ENCODE peak calls at places on chromosomes 4 and X, in nine cellular contexts. L is transverse colon, E is dorsolateral prefrontal cortex, Y is endodermal cell, N is lung, B is lower lobe of right lung, M is Panc1, K is cardiac muscle cell, C is body of pancreas. Z is an unnamed sample.

GRCh38 chr4:4860803-4861591 is 1.5 kb downstream of the MSX1 start:
- DNase-seq in L (no peak), E (no peak), Y (peak; percentile 76), N (no peak), B (no peak), M (no peak), K (no peak), C (no peak), Z (no peak)

GRCh38 chrX:39304746-39305145 is 503.5 kb downstream of the MID1IP1 start:
- DNase-seq in L (no peak), E (no peak), Y (no peak), N (no peak), B (no peak), M (no peak), K (no peak), C (no peak), Z (no peak)

GRCh38 chr4:155419266-155419665 is 42.5 kb upstream of the MAP9 start:
- DNase-seq in L (no peak), E (no peak), Y (no peak), N (no peak), B (no peak), M (no peak), K (no peak), C (no peak), Z (no peak)

GRCh38 chr4:6692806-6693205 is 872 bp upstream of the S100P start:
- DNase-seq in L (no peak), E (no peak), Y (no peak), N (no peak), B (no peak), M (no peak), K (no peak), C (no peak), Z (no peak)

GRCh38 chrX:12679522-12679921 is 111.7 kb upstream of the PRPS2 start:
- DNase-seq in L (no peak), E (no peak), Y (no peak), N (no peak), B (no peak), M (no peak), K (no peak), C (no peak), Z (no peak)

GRCh38 chrX:103464071-103464773 is 55.1 kb downstream of the RAB40A start:
- DNase-seq in L (peak; percentile 10), E (no peak), Y (peak; percentile 84), N (no peak), B (no peak), M (peak; percentile 15), K (peak; percentile 55), C (peak; percentile 17), Z (no peak)

GRCh38 chrX:84363054-84363453 is 139.2 kb downstream of the HDX start:
- DNase-seq in L (no peak), E (no peak), Y (no peak), N (no peak), B (no peak), M (no peak), K (no peak), C (no peak), Z (no peak)

GRCh38 chr4:82898322-82899243 is 2.0 kb upstream of the THAP9 start:
- DNase-seq in L (no peak), E (no peak), Y (no peak), N (peak; percentile 67), B (no peak), M (no peak), K (no peak), C (peak; percentile 64), Z (peak; percentile 26)

GRCh38 chrX:9906919-9907318 is 60.2 kb upstream of the CLDN34 start:
- DNase-seq in L (no peak), E (no peak), Y (peak; percentile 82), N (no peak), B (no peak), M (no peak), K (no peak), C (no peak), Z (no peak)

GRCh38 chr4:180059216-180059881 is 2183.9 kb upstream of the TENM3 start:
- DNase-seq in L (peak; percentile 10), E (no peak), Y (peak; percentile 84), N (no peak), B (no peak), M (no peak), K (peak; percentile 57), C (peak; percentile 6), Z (no peak)

GRCh38 chr4:133997440-133997839 is 204.1 kb downstream of the PABPC4L start:
- DNase-seq in L (no peak), E (no peak), Y (no peak), N (no peak), B (no peak), M (no peak), K (no peak), C (no peak), Z (no peak)

GRCh38 chr4:184232975-184233374 is 15.3 kb upstream of the ENPP6 start:
- DNase-seq in L (no peak), E (no peak), Y (no peak), N (no peak), B (no peak), M (no peak), K (no peak), C (no peak), Z (no peak)

GRCh38 chr4:38562751-38563198 is 101.2 kb upstream of the KLF3 start:
- DNase-seq in L (peak; percentile 33), E (no peak), Y (no peak), N (peak; percentile 39), B (no peak), M (no peak), K (no peak), C (peak; percentile 32), Z (no peak)

GRCh38 chr4:110310795-110311194 is 112.4 kb upstream of the ELOVL6 start:
- DNase-seq in L (no peak), E (no peak), Y (no peak), N (no peak), B (no peak), M (no peak), K (no peak), C (no peak), Z (no peak)

GRCh38 chrX:120365320-120365719 is 3.4 kb downstream of the ATP1B4 start:
- DNase-seq in L (peak; percentile 38), E (peak; percentile 63), Y (peak; percentile 85), N (peak; percentile 38), B (peak; percentile 51), M (no peak), K (peak; percentile 71), C (peak; percentile 52), Z (peak; percentile 47)

GRCh38 chr4:76605099-76605563 is 170.1 kb downstream of the SHROOM3 start:
- DNase-seq in L (no peak), E (no peak), Y (no peak), N (no peak), B (no peak), M (no peak), K (no peak), C (no peak), Z (no peak)

GRCh38 chr4:18319456-18319855 is 297.9 kb upstream of the LCORL start:
- DNase-seq in L (no peak), E (no peak), Y (no peak), N (no peak), B (no peak), M (no peak), K (no peak), C (no peak), Z (no peak)

GRCh38 chr4:18322111-18322510 is 300.6 kb upstream of the LCORL start:
- DNase-seq in L (no peak), E (no peak), Y (no peak), N (no peak), B (no peak), M (no peak), K (no peak), C (no peak), Z (no peak)

GRCh38 chr4:18314731-18315130 is 293.2 kb upstream of the LCORL start:
- DNase-seq in L (no peak), E (no peak), Y (no peak), N (no peak), B (no peak), M (no peak), K (peak; percentile 7), C (no peak), Z (no peak)

GRCh38 chr4:18318682-18319410 is 297.3 kb upstream of the LCORL start:
- DNase-seq in L (no peak), E (peak; percentile 28), Y (no peak), N (no peak), B (peak; percentile 42), M (no peak), K (no peak), C (peak; percentile 53), Z (no peak)
- H3K27ac ChIP-seq in L (no peak overlapping the region), E (no peak overlapping the region), Y (no peak overlapping the region), N (peak overlapping the region; percentile 32), B (no peak overlapping the region), M (no peak overlapping the region), K (no peak overlapping the region), C (peak overlapping the region; percentile 10), Z (no peak overlapping the region)

GRCh38 chr4:111937368-111937767 is 207.9 kb upstream of the FAM241A start:
- DNase-seq in L (no peak), E (no peak), Y (no peak), N (no peak), B (no peak), M (no peak), K (peak; percentile 54), C (no peak), Z (no peak)
- TF ChIP-seq CTCF in L (no peak), E (peak; percentile 54), Y (peak; percentile 76), N (no peak), B (no peak), M (peak; percentile 38), K (peak; percentile 13), C (no peak), Z (no peak)

DNA sequence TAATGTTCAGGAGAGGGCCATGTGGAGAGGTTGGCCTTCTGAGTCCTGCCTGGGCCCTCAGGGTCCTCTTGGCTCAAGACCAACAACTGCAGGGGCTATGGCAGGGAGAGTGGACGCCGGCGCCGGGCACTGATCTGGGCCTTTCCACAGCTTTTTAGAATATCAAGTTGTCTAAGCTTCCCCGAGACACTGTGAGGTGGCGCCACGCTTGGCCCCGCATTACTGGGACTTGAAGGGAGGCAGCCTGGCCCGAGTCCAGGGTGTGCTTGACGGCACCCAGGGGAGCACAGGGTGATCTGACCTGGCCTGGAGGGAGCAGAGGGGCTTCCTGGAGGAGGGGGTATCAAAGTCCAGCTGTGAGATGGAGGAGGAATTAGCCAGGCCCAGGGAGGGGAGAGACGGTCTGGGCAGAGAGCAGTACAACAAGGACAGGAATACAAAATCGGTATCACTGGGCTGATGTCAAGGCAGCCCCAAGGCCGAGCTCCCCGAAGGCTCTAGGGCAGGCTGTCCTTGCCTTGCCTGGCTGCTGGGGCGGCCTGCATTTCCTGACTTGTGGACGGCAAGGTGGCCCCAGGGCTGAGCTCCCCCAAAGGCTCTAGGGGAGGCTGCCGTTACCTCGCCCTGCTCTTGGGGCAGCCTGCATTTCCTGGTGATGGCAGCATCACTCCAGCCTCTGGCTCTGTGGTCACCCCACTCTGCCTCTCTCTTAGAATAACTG is 28.1 kb downstream of the ABLIM2 start:
- DNase-seq in L (no peak), E (no peak), Y (no peak), N (no peak), B (no peak), M (no peak), K (no peak), C (no peak), Z (no peak)
- H3K27me3 ChIP-seq in L (no peaks in the 10 kb centered on the region), E (no peaks in the 10 kb centered on the region), Y (no peaks in the 10 kb centered on the region), N (no peaks in the 10 kb centered on the region), B (no peaks in the 10 kb centered on the region), M (no peaks in the 10 kb centered on the region), K (no peaks in the 10 kb centered on the region), C (no peaks in the 10 kb centered on the region), Z (no peaks in the 10 kb centered on the region)

DNA sequence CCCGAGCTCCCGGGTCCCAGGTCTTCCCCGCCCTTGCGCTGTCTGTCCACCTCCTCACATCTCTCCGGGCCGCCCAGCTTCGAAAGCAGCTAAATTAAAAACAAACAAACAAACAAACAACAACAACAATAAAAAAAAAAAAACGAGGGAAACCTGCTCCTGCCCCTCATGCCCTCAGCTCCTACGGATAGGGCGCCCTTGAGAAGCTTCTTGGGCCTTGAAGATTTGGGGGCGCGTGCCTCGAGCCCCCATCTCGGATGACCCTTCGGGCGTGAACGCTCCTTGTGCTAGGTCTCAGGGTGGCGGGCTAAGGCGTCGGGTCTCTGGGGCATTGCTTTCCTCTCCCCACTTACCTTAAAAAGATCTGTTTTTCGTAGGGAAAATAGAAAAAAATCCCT is 696 bp downstream of the NDNF start:
- DNase-seq in L (peak; percentile 9), E (no peak), Y (no peak), N (no peak), B (no peak), M (no peak), K (no peak), C (no peak), Z (no peak)
- H3K27ac ChIP-seq in L (peak overlapping the region; percentile 75), E (no peak overlapping the region), Y (no peak overlapping the region), N (peak overlapping the region; percentile 89), B (peak overlapping the region; percentile 81), M (no peak overlapping the region), K (no peak overlapping the region), C (no peak overlapping the region), Z (no peak overlapping the region)